ENCODE peak calls at places on chromosomes 5 and 9, in six cellular contexts. O, G, P, U, W and M are unnamed samples.

GRCh38 chr5:78734094-78734845 is 85.7 kb upstream of the LHFPL2 start:
- DNase-seq in O (no peak), G (no peak), P (no peak), U (no peak), W (no peak), M (no peak)

GRCh38 chr5:179617930-179618329 is 5.5 kb downstream of the HNRNPH1 start:
- DNase-seq in O (no peak), G (no peak), P (no peak), U (no peak), W (no peak), M (no peak)

GRCh38 chr9:13110766-13111400 is 168.6 kb downstream of the MPDZ start:
- DNase-seq in O (no peak), G (no peak), P (peak), U (no peak), W (no peak), M (peak)

GRCh38 chr9:69937358-69937757 is 106.3 kb upstream of the MAMDC2 start:
- DNase-seq in O (no peak), G (no peak), P (no peak), U (no peak), W (no peak), M (peak)

GRCh38 chr5:107474724-107475489 is 195.8 kb downstream of the EFNA5 start:
- DNase-seq in O (no peak), G (no peak), P (no peak), U (no peak), W (no peak), M (peak)

GRCh38 chr9:125332527-125332926 is 70.9 kb downstream of the GAPVD1 start:
- DNase-seq in O (no peak), G (no peak), P (no peak), U (no peak), W (no peak), M (no peak)

GRCh38 chr9:16213781-16214515 is 656.5 kb downstream of the BNC2 start:
- DNase-seq in O (no peak), G (no peak), P (peak), U (no peak), W (peak), M (peak)

GRCh38 chr5:180639743-180640300 is 9.6 kb downstream of the FLT4 start:
- DNase-seq in O (no peak), G (no peak), P (no peak), U (no peak), W (no peak), M (no peak)

GRCh38 chr5:168086104-168086610 is 205.3 kb upstream of the WWC1 start:
- DNase-seq in O (peak), G (no peak), P (peak), U (no peak), W (peak), M (no peak)

GRCh38 chr5:4700082-4700481 is 440.0 kb upstream of the ADAMTS16 start:
- DNase-seq in O (peak), G (no peak), P (no peak), U (no peak), W (peak), M (peak)

GRCh38 chr9:124574944-124575343 is 67.7 kb upstream of the NR5A1 start:
- DNase-seq in O (no peak), G (no peak), P (no peak), U (no peak), W (peak), M (peak)

GRCh38 chr9:97889941-97890557 is 32.3 kb downstream of the TRMO start:
- DNase-seq in O (no peak), G (peak), P (peak), U (peak), W (no peak), M (peak)

GRCh38 chr5:172872997-172873491 is 39.0 kb downstream of the ERGIC1 start:
- DNase-seq in O (no peak), G (no peak), P (peak), U (no peak), W (peak), M (peak)

GRCh38 chr9:70602364-70603019 is 188.0 kb upstream of the KLF9 start:
- DNase-seq in O (peak), G (peak), P (peak), U (peak), W (peak), M (peak)

GRCh38 chr5:112388010-112388553 is 31.0 kb downstream of the EPB41L4A start:
- DNase-seq in O (no peak), G (no peak), P (no peak), U (no peak), W (no peak), M (no peak)

GRCh38 chr5:106637275-106637674 is 1033.5 kb downstream of the EFNA5 start:
- DNase-seq in O (no peak), G (no peak), P (no peak), U (no peak), W (no peak), M (no peak)